ENCODE peak calls at places on chromosomes 3 and 15, in six cellular contexts. C is tibial nerve, E is heart left ventricle, D is spleen, X is DND-41, N is transverse colon. W is an unnamed sample.
A peak's percentile ranks its signal among the peaks of the same experiment; 100 is the strongest.

GRCh38 chr3:196207833-196208607 is 3.2 kb downstream of the ZDHHC19 start:
- DNase-seq in C (no peak), E (no peak), D (peak; percentile 93), X (peak; percentile 34), N (peak; percentile 69), W (peak; percentile 57)

GRCh38 chr15:64749167-64749566 is 26.2 kb downstream of the RBPMS2 start:
- DNase-seq in C (no peak), E (no peak), D (no peak), X (no peak), N (peak; percentile 35), W (no peak)

GRCh38 chr3:171200052-171201029 is 173.8 kb upstream of the SLC2A2 start:
- DNase-seq in C (no peak), E (no peak), D (no peak), X (no peak), N (no peak), W (no peak)

GRCh38 chr15:99158626-99159412 is 53.9 kb downstream of the SYNM start:
- DNase-seq in C (no peak), E (no peak), D (no peak), X (no peak), N (no peak), W (no peak)

GRCh38 chr15:47803767-47804166 is 86.5 kb downstream of the SEMA6D start:
- DNase-seq in C (no peak), E (no peak), D (no peak), X (no peak), N (no peak), W (no peak)

GRCh38 chr3:127008236-127008635 is 25.3 kb downstream of the PLXNA1 start:
- DNase-seq in C (no peak), E (no peak), D (no peak), X (no peak), N (no peak), W (no peak)

GRCh38 chr3:50333744-50334328 is 5.8 kb upstream of the TUSC2 start:
- DNase-seq in C (peak; percentile 58), E (peak; percentile 87), D (no peak), X (no peak), N (no peak), W (peak; percentile 29)

GRCh38 chr3:156551746-156552145 is 3.2 kb downstream of the SSR3 start:
- DNase-seq in C (no peak), E (no peak), D (no peak), X (no peak), N (no peak), W (no peak)

GRCh38 chr3:190258634-190259033 is 63.6 kb downstream of the CLDN1 start:
- DNase-seq in C (no peak), E (peak; percentile 10), D (no peak), X (no peak), N (no peak), W (no peak)

GRCh38 chr3:171328419-171329082 is 131.7 kb downstream of the TNIK start:
- DNase-seq in C (no peak), E (no peak), D (peak; percentile 75), X (peak; percentile 36), N (peak; percentile 62), W (peak; percentile 59)

GRCh38 chr3:175274056-175274455 is 414.9 kb downstream of the NAALADL2 start:
- DNase-seq in C (no peak), E (no peak), D (no peak), X (no peak), N (no peak), W (no peak)

GRCh38 chr3:151946606-151947005 is 73.2 kb downstream of the SUCNR1 start:
- DNase-seq in C (no peak), E (no peak), D (no peak), X (no peak), N (no peak), W (no peak)

GRCh38 chr3:120850326-120851295 is 57.4 kb upstream of the STXBP5L start:
- DNase-seq in C (no peak), E (no peak), D (no peak), X (no peak), N (no peak), W (no peak)

GRCh38 chr15:37102315-37103021 is 2.1 kb upstream of the MEIS2 start:
- DNase-seq in C (no peak), E (no peak), D (peak; percentile 49), X (no peak), N (no peak), W (no peak)
- H3K4me3 ChIP-seq in C (peak overlapping the region; percentile 55), E (peak overlapping the region; percentile 82), D (peak overlapping the region; percentile 56), X (no peak overlapping the region), N (peak overlapping the region; percentile 61), W (no peak overlapping the region)

DNA sequence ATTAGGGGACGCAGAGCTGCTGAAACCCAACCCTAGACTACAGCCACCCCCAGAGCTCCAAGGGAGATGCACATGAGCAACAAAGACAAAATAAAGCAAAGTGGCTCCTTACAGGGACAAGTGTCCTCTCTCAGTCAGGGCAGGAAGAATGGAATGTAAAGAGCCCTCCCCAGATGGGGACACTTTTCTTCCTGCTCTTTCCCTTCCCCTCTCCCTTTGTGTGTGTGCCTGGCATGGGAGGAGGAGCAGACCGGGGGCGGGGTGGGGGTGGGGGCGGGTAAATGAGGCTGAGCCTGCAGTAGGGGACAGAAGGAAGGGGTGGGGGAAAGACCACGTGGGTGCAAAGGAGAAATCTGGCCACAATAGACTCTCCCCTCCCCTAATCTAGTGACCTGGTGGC is 37.4 kb downstream of the ACAA1 start:
- DNase-seq in C (no peak), E (no peak), D (no peak), X (no peak), N (no peak), W (no peak)
- H3K4me3 ChIP-seq in C (no peak overlapping the region), E (no peak overlapping the region), D (no peak overlapping the region), X (no peak overlapping the region), N (no peak overlapping the region), W (no peak overlapping the region)

DNA sequence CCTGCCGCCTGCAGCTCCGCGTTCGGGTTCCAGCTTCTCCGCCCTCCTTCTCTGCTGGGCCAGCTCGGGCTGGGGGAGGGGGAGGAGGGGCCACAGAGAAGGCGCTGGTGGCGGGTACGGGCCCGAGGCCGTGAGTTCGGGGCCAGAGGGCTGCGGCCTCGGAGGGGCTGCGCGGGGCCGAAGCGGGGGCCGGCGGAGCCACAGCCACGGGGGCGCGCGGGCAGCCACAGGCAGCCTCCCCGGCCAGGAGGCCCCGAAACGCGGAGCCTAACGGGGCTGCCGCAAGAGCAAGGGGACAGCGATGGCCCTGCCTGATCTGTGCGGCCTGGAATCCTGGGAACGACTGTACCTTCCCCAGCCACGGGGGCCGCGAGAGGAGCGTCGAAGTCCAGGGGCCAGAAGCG is 8.6 kb upstream of the FRG2C start:
- DNase-seq in C (no peak), E (no peak), D (no peak), X (no peak), N (no peak), W (no peak)
- H3K4me3 ChIP-seq in C (no peak overlapping the region), E (no peak overlapping the region), D (no peak overlapping the region), X (no peak overlapping the region), N (no peak overlapping the region), W (no peak overlapping the region)

DNA sequence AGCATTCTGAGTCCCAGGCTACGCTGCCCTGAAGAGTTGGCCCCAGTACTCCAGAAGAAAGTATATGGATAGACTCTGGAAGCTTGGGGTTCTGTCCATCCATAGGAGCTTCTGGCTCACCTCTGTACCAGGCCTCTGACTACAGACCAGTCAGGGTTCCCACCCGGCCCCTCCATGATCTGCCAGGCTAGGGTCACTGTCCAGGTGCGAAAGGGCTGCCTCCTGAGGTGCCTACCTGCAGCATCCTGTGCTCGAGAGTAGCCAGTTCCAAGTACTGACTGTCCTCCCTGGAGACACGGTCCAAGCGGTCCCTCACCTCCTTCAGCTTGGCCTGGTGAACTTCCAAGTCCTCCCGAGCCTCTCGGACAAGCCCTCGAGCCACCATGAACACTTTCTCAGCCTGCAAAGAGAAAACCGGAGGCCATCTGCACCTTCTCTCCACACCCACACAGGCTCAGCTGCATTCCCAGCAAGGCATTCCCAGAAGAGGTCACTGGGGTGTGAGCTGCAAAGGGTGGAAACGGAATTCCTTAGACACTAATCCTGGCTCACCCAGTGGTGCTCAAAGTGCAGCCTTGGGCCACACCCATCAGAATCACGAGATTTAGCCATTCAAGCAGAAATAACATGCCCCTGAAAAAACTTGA is 3.7 kb upstream of the PLXNB1 start:
- DNase-seq in C (peak; percentile 46), E (no peak), D (peak; percentile 71), X (no peak), N (peak; percentile 84), W (no peak)
- H3K4me3 ChIP-seq in C (peak overlapping the region; percentile 23), E (no peak overlapping the region), D (peak overlapping the region; percentile 32), X (no peak overlapping the region), N (no peak overlapping the region), W (no peak overlapping the region)

DNA sequence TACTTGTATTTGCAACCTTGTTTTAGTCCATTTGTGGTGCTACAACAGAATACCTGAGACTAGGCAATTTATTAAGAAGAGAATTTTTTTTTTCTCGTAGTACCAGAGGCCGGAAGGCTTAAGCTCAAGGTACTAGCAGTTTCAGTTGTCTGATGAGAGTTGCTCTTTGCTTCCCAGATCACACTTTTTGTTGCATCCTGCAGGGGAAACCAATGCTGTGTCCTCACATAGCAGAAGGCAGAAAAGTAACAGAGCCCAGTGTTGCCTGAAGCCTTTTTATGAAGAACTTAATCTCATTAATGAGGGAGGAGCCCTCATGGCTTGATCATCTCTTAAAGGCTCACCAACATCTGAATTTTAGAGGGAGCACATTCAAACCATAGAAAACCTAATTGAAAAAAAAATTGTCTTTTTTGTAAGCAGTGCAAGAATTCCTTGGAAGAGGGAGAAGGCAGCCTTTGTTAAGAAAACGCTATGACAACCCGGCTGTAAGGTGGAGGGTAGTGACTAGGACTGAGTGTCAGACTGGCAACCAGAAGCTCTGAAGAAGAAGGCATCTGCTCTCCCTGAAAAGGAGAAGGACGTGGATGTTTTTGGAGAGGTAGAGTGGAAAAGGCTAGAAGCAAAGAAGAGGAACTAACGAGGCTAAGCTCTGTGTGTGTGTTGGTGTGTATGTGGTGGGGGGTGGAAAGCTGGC is 1245.3 kb downstream of the ROBO2 start:
- DNase-seq in C (no peak), E (no peak), D (no peak), X (no peak), N (no peak), W (no peak)
- H3K4me3 ChIP-seq in C (no peak overlapping the region), E (no peak overlapping the region), D (no peak overlapping the region), X (no peak overlapping the region), N (no peak overlapping the region), W (no peak overlapping the region)

GRCh38 chr15:40941078-40941527 is 12.0 kb downstream of the DLL4 start:
- DNase-seq in C (no peak), E (no peak), D (no peak), X (no peak), N (no peak), W (no peak)

GRCh38 chr15:40941528-40942336 is 11.5 kb upstream of the CHAC1 start:
- DNase-seq in C (peak; percentile 36), E (peak; percentile 86), D (peak; percentile 95), X (peak; percentile 79), N (peak; percentile 85), W (peak; percentile 65)

GRCh38 chr15:40943764-40944365 is 9.4 kb upstream of the CHAC1 start:
- DNase-seq in C (no peak), E (no peak), D (no peak), X (no peak), N (no peak), W (no peak)

GRCh38 chr15:40942337-40942854 is 10.9 kb upstream of the CHAC1 start:
- DNase-seq in C (no peak), E (no peak), D (no peak), X (no peak), N (no peak), W (no peak)

DNA sequence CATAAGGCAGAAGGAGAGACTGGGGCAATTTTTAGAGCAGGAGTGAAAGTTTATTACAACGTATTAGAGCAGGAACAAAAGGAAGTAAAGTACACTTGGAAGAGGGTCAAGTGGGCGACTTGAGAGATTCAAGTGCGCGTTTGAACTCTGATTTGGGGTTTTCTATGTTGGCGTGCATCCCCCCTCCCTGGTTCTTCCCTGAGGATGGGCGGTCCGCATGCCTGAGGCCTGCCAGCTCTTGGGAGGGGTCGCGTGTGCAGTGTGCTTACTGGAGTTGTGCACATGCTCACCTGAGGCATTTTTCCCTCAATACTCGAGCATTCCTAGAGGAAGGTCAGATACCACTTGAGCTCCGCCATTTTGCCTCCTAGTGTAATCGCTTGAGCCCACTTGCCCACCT is 10.4 kb upstream of the CHAC1 start:
- DNase-seq in C (no peak), E (no peak), D (no peak), X (no peak), N (no peak), W (no peak)
- H3K4me3 ChIP-seq in C (no peak overlapping the region), E (no peak overlapping the region), D (no peak overlapping the region), X (peak overlapping the region; percentile 89), N (no peak overlapping the region), W (peak overlapping the region; percentile 83)

W was measured in CD4-positive, alpha-beta memory T cell.